ENCODE peak calls at places on chromosomes 4 and X, in five cellular contexts. M, Z, X, L and U are unnamed samples.

GRCh38 chr4:109472343-109472761 is 38.7 kb downstream of the SEC24B start:
- DNase-seq in Z (no peak), X (no peak), L (no peak), M (no peak), U (no peak)

GRCh38 chr4:156581693-156582092 is 389.9 kb downstream of the PDGFC start:
- DNase-seq in L (no peak), Z (no peak), M (no peak), X (no peak), U (no peak)

GRCh38 chrX:121310820-121311219 is 263.4 kb downstream of the GLUD2 start:
- DNase-seq in X (no peak), Z (no peak), M (no peak), L (no peak), U (no peak)

GRCh38 chrX:136168929-136169735 is 21.8 kb downstream of the FHL1 start:
- DNase-seq in X (no peak), Z (peak), M (peak), L (no peak), U (peak)

GRCh38 chr4:41141910-41142309 is 72.4 kb downstream of the APBB2 start:
- DNase-seq in Z (no peak), X (no peak), L (no peak), M (no peak), U (peak)

GRCh38 chr4:112765317-112765989 is 128.5 kb downstream of the LARP7 start:
- DNase-seq in L (no peak), Z (peak), M (peak), X (peak), U (no peak)

GRCh38 chr4:123603165-123603564 is 206.6 kb downstream of the SPRY1 start:
- DNase-seq in M (no peak), X (no peak), Z (no peak), L (no peak), U (no peak)

GRCh38 chr4:189823611-189824010 is 117.1 kb upstream of the FRG1 start:
- DNase-seq in Z (no peak), X (no peak), L (no peak), M (no peak), U (no peak)

GRCh38 chr4:48490680-48491513 is 845 bp downstream of the ZAR1 start:
- DNase-seq in L (no peak), M (no peak), Z (peak), X (no peak), U (no peak)

GRCh38 chr4:7067147-7067522 is 729 bp downstream of the GRPEL1 start:
- DNase-seq in X (no peak), M (no peak), L (no peak), Z (no peak), U (no peak)

GRCh38 chrX:153400146-153401132 is 711 bp downstream of the PNMA6E start:
- DNase-seq in M (peak), Z (peak), L (no peak), X (no peak), U (no peak)

GRCh38 chr4:22500128-22500611 is 15.7 kb downstream of the ADGRA3 start:
- DNase-seq in X (peak), L (peak), Z (no peak), M (no peak), U (no peak)

GRCh38 chrX:71067727-71068051 is 445 bp downstream of the SNX12 start:
- DNase-seq in L (no peak), M (no peak), X (no peak), Z (no peak), U (no peak)

GRCh38 chr4:104064650-104065577 is 345.1 kb upstream of the TACR3 start:
- DNase-seq in Z (peak), M (peak), X (peak), L (no peak), U (no peak)

GRCh38 chr4:114267976-114268375 is 288.5 kb upstream of the ARSJ start:
- DNase-seq in M (no peak), Z (no peak), X (no peak), L (no peak), U (no peak)

GRCh38 chr4:104589264-104589868 is 94.7 kb upstream of the CXXC4 start:
- DNase-seq in X (peak), L (no peak), Z (no peak), M (no peak), U (no peak)

GRCh38 chr4:74838746-74839370 is 44.5 kb upstream of the BTC start:
- DNase-seq in L (no peak), M (no peak), X (no peak), Z (no peak), U (no peak)

GRCh38 chrX:38108364-38108763 is 102.0 kb downstream of the SYTL5 start:
- DNase-seq in M (no peak), L (no peak), X (no peak), Z (no peak), U (peak)

GRCh38 chr4:7760228-7760627 is 179.4 kb downstream of the AFAP1 start:
- DNase-seq in L (no peak), Z (no peak), M (no peak), X (no peak), U (no peak)

GRCh38 chrX:105150036-105150435 is 70.5 kb downstream of the TEX13A start:
- DNase-seq in X (no peak), L (no peak), Z (no peak), M (no peak), U (no peak)

GRCh38 chr4:158786155-158786581 is 17.3 kb downstream of the FNIP2 start:
- DNase-seq in X (no peak), Z (no peak), L (no peak), M (no peak), U (no peak)

GRCh38 chrX:48958635-48959094 is 1.3 kb upstream of the OTUD5 start:
- DNase-seq in M (no peak), L (no peak), X (no peak), Z (no peak), U (no peak)

GRCh38 chrX:56503941-56504673 is 59.3 kb upstream of the UBQLN2 start:
- DNase-seq in Z (no peak), L (no peak), X (no peak), M (no peak), U (no peak)

GRCh38 chr4:127406187-127406586 is 226.6 kb upstream of the INTU start:
- DNase-seq in M (no peak), Z (no peak), X (no peak), L (no peak), U (no peak)

GRCh38 chrX:50952406-50952805 is 41.9 kb downstream of the BMP15 start:
- DNase-seq in X (no peak), Z (no peak), M (no peak), L (no peak), U (no peak)

GRCh38 chrX:52346462-52347165 is 22.2 kb upstream of the XAGE2 start:
- DNase-seq in X (no peak), M (no peak), L (no peak), Z (no peak), U (no peak)

GRCh38 chr4:83917572-83917971 is 381.7 kb downstream of the GPAT3 start:
- DNase-seq in L (no peak), X (no peak), Z (no peak), M (no peak), U (no peak)